ENCODE peak calls at places on chromosomes 7 and 10, in seven cellular contexts. G is right lobe of liver, T is fibroblast of villous mesenchyme, D is upper lobe of right lung, M is endothelial cell, Q is AG04450, A is fibroblast of the aortic adventitia. S is an unnamed sample.
A peak's percentile ranks its signal among the peaks of the same experiment; 100 is the strongest.

GRCh38 chr7:51326646-51327286 is 10.2 kb upstream of the COBL start:
- DNase-seq in G (no peak), T (no peak), D (no peak), M (no peak), Q (no peak), A (no peak), S (no peak)

GRCh38 chr10:76998451-76998850 is 639.2 kb downstream of the KCNMA1 start:
- DNase-seq in G (no peak), T (no peak), D (no peak), M (no peak), Q (no peak), A (peak; percentile 26), S (no peak)

GRCh38 chr7:101232141-101232821 is 5.3 kb downstream of the CLDN15 start:
- DNase-seq in G (peak; percentile 50), T (no peak), D (peak; percentile 84), M (peak; percentile 40), Q (no peak), A (no peak), S (no peak)

GRCh38 chr10:3783313-3783689 is 1.7 kb downstream of the KLF6 start:
- DNase-seq in G (no peak), T (peak; percentile 89), D (no peak), M (peak; percentile 34), Q (peak; percentile 78), A (peak; percentile 93), S (no peak)

GRCh38 chr10:14822879-14823755 is 14.7 kb downstream of the CDNF start:
- DNase-seq in G (no peak), T (peak; percentile 54), D (no peak), M (peak; percentile 35), Q (peak; percentile 20), A (peak; percentile 71), S (no peak)

GRCh38 chr7:111329367-111330234 is 232.7 kb downstream of the IMMP2L start:
- DNase-seq in G (no peak), T (peak; percentile 20), D (no peak), M (no peak), Q (no peak), A (peak; percentile 48), S (no peak)

GRCh38 chr7:78465894-78466293 is 667.3 kb downstream of the PHTF2 start:
- DNase-seq in G (no peak), T (no peak), D (no peak), M (no peak), Q (no peak), A (no peak), S (no peak)

GRCh38 chr10:32055478-32056135 is 618 bp downstream of the KIF5B start:
- DNase-seq in G (peak; percentile 77), T (peak; percentile 62), D (peak; percentile 88), M (peak; percentile 74), Q (no peak), A (peak; percentile 52), S (no peak)

GRCh38 chr10:7411671-7412481 is 1.0 kb upstream of the SFMBT2 start:
- DNase-seq in G (peak; percentile 27), T (no peak), D (peak; percentile 68), M (peak; percentile 24), Q (no peak), A (no peak), S (no peak)

GRCh38 chr7:6012355-6013104 is 3.5 kb downstream of the AIMP2 start:
- DNase-seq in G (peak; percentile 50), T (peak; percentile 85), D (peak; percentile 68), M (no peak), Q (no peak), A (peak; percentile 37), S (no peak)

GRCh38 chr7:16695621-16696237 is 49.7 kb downstream of the BZW2 start:
- DNase-seq in G (no peak), T (peak; percentile 73), D (no peak), M (peak; percentile 41), Q (peak; percentile 24), A (peak; percentile 81), S (no peak)

GRCh38 chr7:123191132-123191531 is 8.6 kb downstream of the SLC13A1 start:
- DNase-seq in G (peak; percentile 29), T (no peak), D (no peak), M (no peak), Q (no peak), A (no peak), S (no peak)

GRCh38 chr10:1130995-1131790 is 75.0 kb downstream of the WDR37 start:
- DNase-seq in G (no peak), T (no peak), D (no peak), M (no peak), Q (no peak), A (no peak), S (no peak)

GRCh38 chr10:68364101-68364886 is 31.6 kb upstream of the PBLD start:
- DNase-seq in G (no peak), T (peak; percentile 11), D (no peak), M (no peak), Q (no peak), A (no peak), S (no peak)

GRCh38 chr10:13658864-13659685 is 72.3 kb downstream of the PRPF18 start:
- DNase-seq in G (peak; percentile 59), T (no peak), D (no peak), M (peak; percentile 38), Q (no peak), A (no peak), S (no peak)

GRCh38 chr10:3791974-3792633 is 7.1 kb upstream of the KLF6 start:
- DNase-seq in G (no peak), T (no peak), D (no peak), M (no peak), Q (no peak), A (peak; percentile 81), S (no peak)

GRCh38 chr10:107894521-107894920 is 730.0 kb upstream of the SORCS1 start:
- DNase-seq in G (no peak), T (no peak), D (no peak), M (no peak), Q (no peak), A (no peak), S (no peak)

GRCh38 chr10:96281444-96282029 is 10.2 kb upstream of the BLNK start:
- DNase-seq in G (no peak), T (no peak), D (no peak), M (no peak), Q (no peak), A (no peak), S (no peak)

GRCh38 chr10:23512355-23513058 is 73.6 kb downstream of the OTUD1 start:
- DNase-seq in G (no peak), T (peak; percentile 81), D (no peak), M (no peak), Q (no peak), A (peak; percentile 47), S (no peak)

DNA sequence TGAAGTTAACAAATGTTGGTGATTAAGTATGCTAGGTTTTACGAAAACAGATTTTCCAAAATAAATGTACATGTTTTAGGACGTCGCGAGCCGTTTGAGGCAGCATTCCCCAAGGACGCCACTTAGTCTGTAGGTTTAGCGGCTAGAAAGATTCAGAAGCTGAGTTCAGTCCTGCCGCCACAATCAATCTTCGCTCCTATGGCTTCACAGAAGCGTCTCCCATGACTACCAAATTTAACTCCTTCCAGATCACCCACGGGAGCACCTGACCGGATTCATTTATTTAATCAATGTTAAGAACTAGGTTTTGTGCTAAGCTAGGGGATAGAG is 788 bp upstream of the CYP51A1 start:
- DNase-seq in G (peak; percentile 22), T (peak; percentile 40), D (no peak), M (peak; percentile 7), Q (no peak), A (peak; percentile 48), S (no peak)
- TF ChIP-seq CTCF in G (no peak), T (no peak), D (no peak), M (no peak), Q (no peak), A (no peak), S (no peak)

DNA sequence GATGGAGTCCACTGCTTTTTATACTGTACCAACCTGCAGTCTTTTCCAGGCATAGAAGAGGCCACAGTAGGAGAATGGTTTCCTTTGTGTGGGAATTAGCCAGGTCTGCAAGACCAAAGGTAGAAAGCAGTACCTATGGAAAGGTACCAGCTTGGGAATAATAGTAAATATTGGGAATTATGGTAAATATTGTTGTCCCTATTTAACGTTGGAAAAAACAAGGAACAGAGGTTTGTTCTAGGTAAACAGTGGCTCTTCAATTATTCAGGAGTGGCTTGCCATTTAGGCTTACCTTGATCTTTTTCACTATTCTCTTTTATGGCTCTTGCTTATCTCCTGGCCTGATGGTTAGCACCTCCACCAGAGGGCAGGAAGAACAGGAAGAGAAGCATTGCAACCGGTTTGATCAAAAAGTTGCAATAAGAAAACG is 43.9 kb upstream of the GSAP start:
- DNase-seq in G (no peak), T (no peak), D (no peak), M (no peak), Q (no peak), A (no peak), S (no peak)
- TF ChIP-seq CTCF in G (peak; percentile 20), T (peak; percentile 33), D (peak; percentile 25), M (no peak), Q (no peak), A (no peak), S (no peak)

GRCh38 chr7:155262010-155262409 is 35.7 kb upstream of the INSIG1 start:
- DNase-seq in G (no peak), T (peak; percentile 8), D (no peak), M (no peak), Q (no peak), A (no peak), S (no peak)

GRCh38 chr7:155265144-155265543 is 32.5 kb upstream of the INSIG1 start:
- DNase-seq in G (no peak), T (no peak), D (no peak), M (no peak), Q (no peak), A (no peak), S (no peak)

GRCh38 chr7:155265960-155266359 is 31.7 kb upstream of the INSIG1 start:
- DNase-seq in G (no peak), T (no peak), D (no peak), M (no peak), Q (no peak), A (no peak), S (no peak)

GRCh38 chr7:155263051-155263450 is 34.6 kb upstream of the INSIG1 start:
- DNase-seq in G (no peak), T (no peak), D (peak; percentile 51), M (no peak), Q (no peak), A (no peak), S (no peak)

GRCh38 chr7:155263522-155264197 is 34.0 kb upstream of the INSIG1 start:
- DNase-seq in G (no peak), T (no peak), D (no peak), M (no peak), Q (no peak), A (no peak), S (no peak)
- TF ChIP-seq CTCF in G (no peak), T (peak; percentile 20), D (no peak), M (no peak), Q (peak; percentile 12), A (no peak), S (peak; percentile 32)

DNA sequence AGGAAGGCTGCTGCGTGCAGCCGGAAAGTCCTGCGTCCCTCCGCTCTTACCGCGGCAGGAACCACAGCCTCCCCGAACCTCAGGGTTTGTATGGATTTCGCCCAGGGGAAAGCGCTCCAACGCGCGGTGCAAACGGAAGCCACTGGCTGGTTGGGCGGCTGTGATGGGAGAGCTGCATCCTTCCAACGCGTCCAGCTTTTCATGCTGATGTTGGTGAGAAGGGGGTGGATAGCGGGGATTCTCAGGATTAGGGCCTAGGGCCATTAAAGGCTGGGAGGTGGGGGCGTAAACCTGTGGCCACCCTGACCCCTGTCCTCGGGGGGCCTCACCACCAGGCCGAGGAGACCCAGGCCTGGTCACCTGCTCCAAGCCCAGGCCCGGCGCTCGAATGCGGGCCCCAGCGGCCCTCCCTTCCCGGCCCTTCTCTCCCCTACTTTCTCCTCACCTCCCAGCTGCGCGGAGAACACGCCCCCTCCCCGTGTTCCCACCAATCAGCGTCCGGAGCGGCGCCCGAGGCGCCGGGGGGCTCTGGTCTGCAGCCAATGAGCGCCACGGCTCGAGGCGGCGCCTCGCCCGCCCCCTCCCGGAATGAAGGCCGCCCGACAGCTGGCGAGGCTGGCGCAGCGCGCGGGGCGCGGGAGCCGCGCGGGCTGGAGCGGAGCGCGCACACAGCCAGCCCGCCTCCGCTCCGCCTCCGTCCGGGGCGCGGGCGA is 458 bp upstream of the NANOS1 start:
- DNase-seq in G (peak; percentile 87), T (peak; percentile 92), D (peak; percentile 94), M (peak; percentile 85), Q (peak; percentile 44), A (peak; percentile 69), S (peak; percentile 82)
- TF ChIP-seq CTCF in G (peak; percentile 18), T (peak; percentile 21), D (peak; percentile 21), M (no peak), Q (no peak), A (peak; percentile 11), S (no peak)

S was measured in D721Med.